ENCODE peak calls at places on chromosomes 12 and 14, in eight cellular contexts. One of them, this sample, is unnamed.

GRCh38 chr12:53056901-53057300 is 7.0 kb downstream of the TNS2 start:
- DNase-seq in NCI-H1105: no peak
- DNase-seq in pancreas: peak; percentile 22
- DNase-seq in activated CD4-positive, alpha-beta T cell treated with anti-CD3 and anti-CD28 coated beads, Interleukin-2, amount 50 U/mL, for 1 hour: no peak
- DNase-seq in Daoy: no peak
- DNase-seq in OCI-LY7: no peak
- DNase-seq in NCI-H510A: no peak
- DNase-seq in lower lobe of right lung: peak; percentile 29
- DNase-seq in this sample: no peak

GRCh38 chr14:59483360-59483759 is 848 bp downstream of the L3HYPDH start:
- DNase-seq in pancreas: no peak
- DNase-seq in Daoy: peak; percentile 84
- DNase-seq in activated CD4-positive, alpha-beta T cell treated with anti-CD3 and anti-CD28 coated beads, Interleukin-2, amount 50 U/mL, for 1 hour: no peak
- DNase-seq in OCI-LY7: no peak
- DNase-seq in NCI-H1105: no peak
- DNase-seq in lower lobe of right lung: no peak
- DNase-seq in NCI-H510A: no peak
- DNase-seq in this sample: peak; percentile 58

GRCh38 chr12:95173392-95174251 is 43.6 kb downstream of the FGD6 start:
- DNase-seq in lower lobe of right lung: peak; percentile 69
- DNase-seq in NCI-H510A: no peak
- DNase-seq in NCI-H1105: no peak
- DNase-seq in pancreas: peak; percentile 74
- DNase-seq in activated CD4-positive, alpha-beta T cell treated with anti-CD3 and anti-CD28 coated beads, Interleukin-2, amount 50 U/mL, for 1 hour: no peak
- DNase-seq in OCI-LY7: no peak
- DNase-seq in Daoy: peak; percentile 91
- DNase-seq in this sample: no peak

GRCh38 chr12:62676521-62677307 is 210.1 kb downstream of the MON2 start:
- DNase-seq in pancreas: no peak
- DNase-seq in activated CD4-positive, alpha-beta T cell treated with anti-CD3 and anti-CD28 coated beads, Interleukin-2, amount 50 U/mL, for 1 hour: no peak
- DNase-seq in OCI-LY7: no peak
- DNase-seq in lower lobe of right lung: no peak
- DNase-seq in NCI-H510A: no peak
- DNase-seq in Daoy: no peak
- DNase-seq in NCI-H1105: no peak
- DNase-seq in this sample: no peak

GRCh38 chr12:130826151-130826801 is 12.8 kb downstream of the STX2 start:
- DNase-seq in lower lobe of right lung: peak; percentile 69
- DNase-seq in Daoy: peak; percentile 47
- DNase-seq in NCI-H1105: no peak
- DNase-seq in activated CD4-positive, alpha-beta T cell treated with anti-CD3 and anti-CD28 coated beads, Interleukin-2, amount 50 U/mL, for 1 hour: peak; percentile 74
- DNase-seq in OCI-LY7: peak; percentile 39
- DNase-seq in NCI-H510A: no peak
- DNase-seq in pancreas: peak; percentile 55
- DNase-seq in this sample: peak; percentile 51

GRCh38 chr14:84655014-84655413 is 874.9 kb upstream of the FLRT2 start:
- DNase-seq in activated CD4-positive, alpha-beta T cell treated with anti-CD3 and anti-CD28 coated beads, Interleukin-2, amount 50 U/mL, for 1 hour: no peak
- DNase-seq in OCI-LY7: no peak
- DNase-seq in NCI-H510A: no peak
- DNase-seq in NCI-H1105: no peak
- DNase-seq in pancreas: no peak
- DNase-seq in lower lobe of right lung: no peak
- DNase-seq in Daoy: no peak
- DNase-seq in this sample: no peak

GRCh38 chr12:120117961-120118709 is 1.6 kb upstream of the RAB35 start:
- DNase-seq in pancreas: no peak
- DNase-seq in Daoy: peak; percentile 25
- DNase-seq in NCI-H1105: no peak
- DNase-seq in OCI-LY7: peak; percentile 37
- DNase-seq in NCI-H510A: no peak
- DNase-seq in lower lobe of right lung: no peak
- DNase-seq in activated CD4-positive, alpha-beta T cell treated with anti-CD3 and anti-CD28 coated beads, Interleukin-2, amount 50 U/mL, for 1 hour: no peak
- DNase-seq in this sample: peak; percentile 68

GRCh38 chr14:47269788-47270492 is 405.5 kb downstream of the MDGA2 start:
- DNase-seq in NCI-H510A: no peak
- DNase-seq in OCI-LY7: no peak
- DNase-seq in pancreas: no peak
- DNase-seq in Daoy: no peak
- DNase-seq in NCI-H1105: no peak
- DNase-seq in activated CD4-positive, alpha-beta T cell treated with anti-CD3 and anti-CD28 coated beads, Interleukin-2, amount 50 U/mL, for 1 hour: no peak
- DNase-seq in lower lobe of right lung: no peak
- DNase-seq in this sample: peak; percentile 7

GRCh38 chr14:104395941-104396681 is 183.5 kb upstream of the C14orf180 start:
- DNase-seq in NCI-H1105: no peak
- DNase-seq in lower lobe of right lung: no peak
- DNase-seq in pancreas: no peak
- DNase-seq in NCI-H510A: no peak
- DNase-seq in Daoy: no peak
- DNase-seq in OCI-LY7: peak; percentile 13
- DNase-seq in activated CD4-positive, alpha-beta T cell treated with anti-CD3 and anti-CD28 coated beads, Interleukin-2, amount 50 U/mL, for 1 hour: no peak
- DNase-seq in this sample: no peak

GRCh38 chr14:90870950-90871604 is 54.8 kb upstream of the TTC7B start:
- DNase-seq in lower lobe of right lung: no peak
- DNase-seq in pancreas: no peak
- DNase-seq in activated CD4-positive, alpha-beta T cell treated with anti-CD3 and anti-CD28 coated beads, Interleukin-2, amount 50 U/mL, for 1 hour: no peak
- DNase-seq in NCI-H1105: no peak
- DNase-seq in OCI-LY7: no peak
- DNase-seq in Daoy: no peak
- DNase-seq in NCI-H510A: no peak
- DNase-seq in this sample: no peak

GRCh38 chr14:80212025-80212402 is 710 bp upstream of the DIO2 start:
- DNase-seq in lower lobe of right lung: no peak
- DNase-seq in pancreas: no peak
- DNase-seq in activated CD4-positive, alpha-beta T cell treated with anti-CD3 and anti-CD28 coated beads, Interleukin-2, amount 50 U/mL, for 1 hour: no peak
- DNase-seq in Daoy: peak; percentile 5
- DNase-seq in NCI-H1105: no peak
- DNase-seq in NCI-H510A: no peak
- DNase-seq in OCI-LY7: no peak
- DNase-seq in this sample: peak; percentile 43

GRCh38 chr12:57672801-57673200 is 21.1 kb upstream of the OS9 start:
- DNase-seq in NCI-H510A: no peak
- DNase-seq in activated CD4-positive, alpha-beta T cell treated with anti-CD3 and anti-CD28 coated beads, Interleukin-2, amount 50 U/mL, for 1 hour: no peak
- DNase-seq in Daoy: no peak
- DNase-seq in NCI-H1105: no peak
- DNase-seq in pancreas: no peak
- DNase-seq in lower lobe of right lung: no peak
- DNase-seq in OCI-LY7: no peak
- DNase-seq in this sample: no peak

GRCh38 chr12:131105736-131106356 is 152.1 kb downstream of the ADGRD1 start:
- DNase-seq in NCI-H1105: no peak
- DNase-seq in activated CD4-positive, alpha-beta T cell treated with anti-CD3 and anti-CD28 coated beads, Interleukin-2, amount 50 U/mL, for 1 hour: peak; percentile 35
- DNase-seq in OCI-LY7: no peak
- DNase-seq in lower lobe of right lung: no peak
- DNase-seq in pancreas: no peak
- DNase-seq in Daoy: no peak
- DNase-seq in NCI-H510A: no peak
- DNase-seq in this sample: no peak

GRCh38 chr14:31138301-31138700 is 69.3 kb downstream of the HECTD1 start:
- DNase-seq in NCI-H510A: no peak
- DNase-seq in lower lobe of right lung: no peak
- DNase-seq in NCI-H1105: no peak
- DNase-seq in Daoy: no peak
- DNase-seq in activated CD4-positive, alpha-beta T cell treated with anti-CD3 and anti-CD28 coated beads, Interleukin-2, amount 50 U/mL, for 1 hour: no peak
- DNase-seq in pancreas: no peak
- DNase-seq in OCI-LY7: no peak
- DNase-seq in this sample: no peak

GRCh38 chr12:122166422-122167327 is 7.3 kb downstream of the IL31 start:
- DNase-seq in activated CD4-positive, alpha-beta T cell treated with anti-CD3 and anti-CD28 coated beads, Interleukin-2, amount 50 U/mL, for 1 hour: no peak
- DNase-seq in NCI-H510A: no peak
- DNase-seq in lower lobe of right lung: no peak
- DNase-seq in pancreas: no peak
- DNase-seq in Daoy: no peak
- DNase-seq in NCI-H1105: no peak
- DNase-seq in OCI-LY7: no peak
- DNase-seq in this sample: no peak

GRCh38 chr12:46679754-46680153 is 146.0 kb downstream of the SLC38A4 start:
- DNase-seq in NCI-H1105: no peak
- DNase-seq in NCI-H510A: no peak
- DNase-seq in activated CD4-positive, alpha-beta T cell treated with anti-CD3 and anti-CD28 coated beads, Interleukin-2, amount 50 U/mL, for 1 hour: no peak
- DNase-seq in lower lobe of right lung: no peak
- DNase-seq in OCI-LY7: no peak
- DNase-seq in Daoy: no peak
- DNase-seq in pancreas: no peak
- DNase-seq in this sample: no peak

GRCh38 chr12:88420460-88420859 is 159.8 kb downstream of the KITLG start:
- DNase-seq in lower lobe of right lung: no peak
- DNase-seq in NCI-H510A: no peak
- DNase-seq in NCI-H1105: no peak
- DNase-seq in pancreas: no peak
- DNase-seq in activated CD4-positive, alpha-beta T cell treated with anti-CD3 and anti-CD28 coated beads, Interleukin-2, amount 50 U/mL, for 1 hour: no peak
- DNase-seq in OCI-LY7: no peak
- DNase-seq in Daoy: peak; percentile 61
- DNase-seq in this sample: peak; percentile 81

GRCh38 chr14:102776761-102777710 is at the start of gene TRAF3:
- DNase-seq in lower lobe of right lung: peak; percentile 83
- DNase-seq in Daoy: peak; percentile 84
- DNase-seq in pancreas: peak; percentile 62
- DNase-seq in NCI-H1105: no peak
- DNase-seq in activated CD4-positive, alpha-beta T cell treated with anti-CD3 and anti-CD28 coated beads, Interleukin-2, amount 50 U/mL, for 1 hour: peak; percentile 86
- DNase-seq in OCI-LY7: peak; percentile 70
- DNase-seq in NCI-H510A: no peak
- DNase-seq in this sample: no peak

GRCh38 chr14:99667821-99668220 is 16.3 kb upstream of the CYP46A1 start:
- DNase-seq in activated CD4-positive, alpha-beta T cell treated with anti-CD3 and anti-CD28 coated beads, Interleukin-2, amount 50 U/mL, for 1 hour: no peak
- DNase-seq in NCI-H1105: no peak
- DNase-seq in Daoy: no peak
- DNase-seq in lower lobe of right lung: no peak
- DNase-seq in pancreas: no peak
- DNase-seq in OCI-LY7: peak; percentile 68
- DNase-seq in NCI-H510A: no peak
- DNase-seq in this sample: no peak

GRCh38 chr12:3117144-3117581 is 40.0 kb downstream of the TSPAN9 start:
- DNase-seq in OCI-LY7: no peak
- DNase-seq in Daoy: peak; percentile 94
- DNase-seq in NCI-H1105: no peak
- DNase-seq in NCI-H510A: no peak
- DNase-seq in activated CD4-positive, alpha-beta T cell treated with anti-CD3 and anti-CD28 coated beads, Interleukin-2, amount 50 U/mL, for 1 hour: no peak
- DNase-seq in lower lobe of right lung: no peak
- DNase-seq in pancreas: no peak
- DNase-seq in this sample: peak; percentile 95

GRCh38 chr12:110503432-110503831 is 1.3 kb downstream of the RAD9B start:
- DNase-seq in NCI-H510A: no peak
- DNase-seq in OCI-LY7: no peak
- DNase-seq in NCI-H1105: no peak
- DNase-seq in lower lobe of right lung: no peak
- DNase-seq in Daoy: no peak
- DNase-seq in activated CD4-positive, alpha-beta T cell treated with anti-CD3 and anti-CD28 coated beads, Interleukin-2, amount 50 U/mL, for 1 hour: no peak
- DNase-seq in pancreas: no peak
- DNase-seq in this sample: no peak

GRCh38 chr14:102008891-102009290 is 44.5 kb downstream of the DYNC1H1 start:
- DNase-seq in OCI-LY7: no peak
- DNase-seq in pancreas: no peak
- DNase-seq in activated CD4-positive, alpha-beta T cell treated with anti-CD3 and anti-CD28 coated beads, Interleukin-2, amount 50 U/mL, for 1 hour: no peak
- DNase-seq in NCI-H510A: no peak
- DNase-seq in lower lobe of right lung: no peak
- DNase-seq in NCI-H1105: no peak
- DNase-seq in Daoy: no peak
- DNase-seq in this sample: no peak

GRCh38 chr14:103483600-103483999 is 39.0 kb downstream of the CKB start:
- DNase-seq in NCI-H1105: peak; percentile 1
- DNase-seq in Daoy: peak; percentile 88
- DNase-seq in pancreas: peak; percentile 58
- DNase-seq in NCI-H510A: no peak
- DNase-seq in activated CD4-positive, alpha-beta T cell treated with anti-CD3 and anti-CD28 coated beads, Interleukin-2, amount 50 U/mL, for 1 hour: no peak
- DNase-seq in OCI-LY7: no peak
- DNase-seq in lower lobe of right lung: no peak
- DNase-seq in this sample: peak; percentile 90